ENCODE peak calls at places on chromosome 2, in five cellular contexts. One of them, this sample, is unnamed. For H3K4me1 and H3K9me3, the result is how much of the 10 kb centered on the place peaks cover.

GRCh38 chr2:181916726-181917377 is 25.3 kb downstream of the ITPRID2 start:
- DNase-seq in stomach: no peak
- DNase-seq in A549: no peak
- DNase-seq in neural progenitor cell: no peak
- DNase-seq in breast epithelium: no peak
- DNase-seq in this sample: no peak

GRCh38 chr2:158761626-158762025 is 33.5 kb upstream of the DAPL1 start:
- DNase-seq in neural progenitor cell: no peak
- DNase-seq in A549: no peak
- DNase-seq in breast epithelium: peak
- DNase-seq in stomach: no peak
- DNase-seq in this sample: no peak

GRCh38 chr2:128091691-128092050 is 671 bp downstream of the UGGT1 start:
- DNase-seq in neural progenitor cell: no peak
- DNase-seq in A549: no peak
- DNase-seq in breast epithelium: no peak
- DNase-seq in stomach: no peak
- DNase-seq in this sample: no peak

GRCh38 chr2:236748801-236749200 is 179.2 kb downstream of the ACKR3 start:
- DNase-seq in A549: no peak
- DNase-seq in stomach: peak
- DNase-seq in breast epithelium: no peak
- DNase-seq in neural progenitor cell: peak
- DNase-seq in this sample: no peak

GRCh38 chr2:29844713-29845320 is 76.6 kb downstream of the ALK start:
- DNase-seq in neural progenitor cell: no peak
- DNase-seq in stomach: no peak
- DNase-seq in A549: no peak
- DNase-seq in breast epithelium: no peak
- DNase-seq in this sample: no peak

GRCh38 chr2:70045932-70046331 is 41.3 kb upstream of the PCBP1 start:
- DNase-seq in A549: no peak
- DNase-seq in stomach: no peak
- DNase-seq in neural progenitor cell: no peak
- DNase-seq in breast epithelium: no peak
- DNase-seq in this sample: no peak

GRCh38 chr2:235723371-235723770 is 229.5 kb downstream of the AGAP1 start:
- DNase-seq in neural progenitor cell: no peak
- DNase-seq in stomach: no peak
- DNase-seq in A549: no peak
- DNase-seq in breast epithelium: no peak
- DNase-seq in this sample: no peak

GRCh38 chr2:157866202-157866601 is 9.9 kb downstream of the ACVR1 start:
- DNase-seq in A549: no peak
- DNase-seq in stomach: no peak
- DNase-seq in breast epithelium: no peak
- DNase-seq in neural progenitor cell: peak
- DNase-seq in this sample: no peak

GRCh38 chr2:214713080-214713830 is 96.2 kb downstream of the BARD1 start:
- DNase-seq in breast epithelium: no peak
- DNase-seq in neural progenitor cell: no peak
- DNase-seq in stomach: no peak
- DNase-seq in A549: no peak
- DNase-seq in this sample: no peak

GRCh38 chr2:66561645-66562336 is 126.9 kb downstream of the MEIS1 start:
- DNase-seq in neural progenitor cell: peak
- DNase-seq in stomach: no peak
- DNase-seq in A549: no peak
- DNase-seq in breast epithelium: no peak
- DNase-seq in this sample: no peak

GRCh38 chr2:217788669-217789002 is 214.2 kb downstream of the TNS1 start:
- DNase-seq in A549: no peak
- DNase-seq in neural progenitor cell: no peak
- DNase-seq in breast epithelium: no peak
- DNase-seq in stomach: no peak
- DNase-seq in this sample: no peak

GRCh38 chr2:217789736-217790181 is 213.0 kb downstream of the TNS1 start:
- DNase-seq in neural progenitor cell: no peak
- DNase-seq in stomach: peak
- DNase-seq in breast epithelium: no peak
- DNase-seq in A549: no peak
- DNase-seq in this sample: no peak

GRCh38 chr2:217790195-217790594 is 212.6 kb downstream of the TNS1 start:
- DNase-seq in A549: no peak
- DNase-seq in stomach: no peak
- DNase-seq in breast epithelium: no peak
- DNase-seq in neural progenitor cell: no peak
- DNase-seq in this sample: no peak

GRCh38 chr2:217790681-217791392 is 212.0 kb downstream of the TNS1 start:
- DNase-seq in neural progenitor cell: no peak
- DNase-seq in stomach: peak
- DNase-seq in breast epithelium: no peak
- DNase-seq in A549: no peak
- DNase-seq in this sample: no peak

DNA sequence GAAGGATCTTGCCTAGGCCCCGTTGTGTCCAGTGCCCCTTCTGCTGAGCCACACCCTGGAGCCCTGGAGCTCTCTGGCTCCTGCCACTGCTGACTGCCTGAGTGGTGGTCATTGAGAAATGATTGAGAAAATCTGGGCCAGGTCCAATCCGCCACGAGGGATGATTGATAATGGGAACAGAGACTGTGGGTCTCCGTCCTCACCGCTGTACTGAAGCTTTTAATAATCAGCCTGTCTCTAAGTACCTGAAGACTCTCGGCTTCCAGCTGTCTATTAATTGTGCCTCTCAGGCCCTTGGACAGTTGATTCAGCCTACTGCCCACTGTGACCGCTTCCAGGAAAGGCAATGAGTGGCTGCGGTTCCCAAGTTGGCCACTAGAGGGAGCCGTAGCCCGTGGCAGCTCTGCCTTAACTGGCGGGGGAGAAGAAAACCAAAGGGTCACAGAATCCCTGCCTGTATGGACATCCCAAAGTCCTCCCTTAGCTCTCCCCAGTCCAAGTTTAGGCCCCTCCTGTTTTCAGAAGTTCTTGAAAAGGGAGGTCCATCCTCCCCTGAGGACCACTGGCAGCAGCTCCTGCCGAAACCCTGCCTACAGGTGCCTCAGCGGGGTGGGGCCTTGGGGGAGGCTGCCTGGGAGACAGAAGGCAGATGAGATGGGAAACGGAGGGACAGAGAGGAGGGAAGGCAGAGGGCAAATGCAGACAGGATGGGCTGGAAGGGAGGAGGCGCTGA is 213.6 kb downstream of the TNS1 start:
- DNase-seq in A549: peak
- DNase-seq in breast epithelium: peak
- DNase-seq in stomach: peak
- DNase-seq in neural progenitor cell: peak
- DNase-seq in this sample: peak
- H3K27ac ChIP-seq in A549: no peak
- H3K27ac ChIP-seq in breast epithelium: peak
- H3K27ac ChIP-seq in stomach: peak
- H3K27ac ChIP-seq in neural progenitor cell: no peak
- H3K27ac ChIP-seq in this sample: peak

GRCh38 chr2:226771067-226771466 is 28.6 kb downstream of the IRS1 start:
- DNase-seq in stomach: no peak
- DNase-seq in breast epithelium: no peak
- DNase-seq in A549: peak
- DNase-seq in neural progenitor cell: no peak
- DNase-seq in this sample: no peak
- H3K4me1 ChIP-seq in stomach: under half
- H3K4me1 ChIP-seq in breast epithelium: under half
- H3K4me1 ChIP-seq in A549: under half
- H3K4me1 ChIP-seq in neural progenitor cell: under half
- H3K4me1 ChIP-seq in this sample: under half

GRCh38 chr2:125227843-125228392 is 1202.8 kb downstream of the CNTNAP5 start:
- DNase-seq in A549: no peak
- DNase-seq in stomach: no peak
- DNase-seq in neural progenitor cell: no peak
- DNase-seq in breast epithelium: no peak
- DNase-seq in this sample: no peak

GRCh38 chr2:125224188-125224587 is 1199.1 kb downstream of the CNTNAP5 start:
- DNase-seq in breast epithelium: no peak
- DNase-seq in stomach: no peak
- DNase-seq in A549: no peak
- DNase-seq in neural progenitor cell: no peak
- DNase-seq in this sample: no peak

DNA sequence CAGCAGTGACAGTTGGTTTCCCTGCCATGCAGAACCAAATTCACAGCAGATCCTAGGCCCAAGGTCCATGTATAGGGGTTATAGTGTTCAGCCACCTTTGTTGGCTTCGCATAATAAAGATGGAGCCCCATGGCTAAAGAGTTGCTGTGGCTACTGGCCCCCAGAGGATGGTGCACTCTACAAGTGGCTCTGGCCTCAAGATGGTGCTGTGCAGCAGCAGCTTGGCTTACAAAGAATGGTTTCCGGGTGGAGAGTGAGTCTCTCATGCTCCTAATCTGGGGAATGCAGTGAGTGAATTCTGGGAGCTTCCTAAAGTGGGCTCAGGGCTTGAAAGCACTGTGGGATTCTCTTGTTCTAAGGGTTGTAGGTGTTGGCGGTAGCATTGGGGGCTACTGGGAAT is 1199.7 kb downstream of the CNTNAP5 start:
- DNase-seq in neural progenitor cell: peak
- DNase-seq in A549: peak
- DNase-seq in stomach: no peak
- DNase-seq in breast epithelium: no peak
- DNase-seq in this sample: no peak
- H3K9me3 ChIP-seq in neural progenitor cell: under half
- H3K9me3 ChIP-seq in A549: under half
- H3K9me3 ChIP-seq in stomach: under half
- H3K9me3 ChIP-seq in breast epithelium: under half
- H3K9me3 ChIP-seq in this sample: under half

GRCh38 chr2:120289221-120289906 is 36.7 kb downstream of the RALB start:
- DNase-seq in breast epithelium: no peak
- DNase-seq in stomach: no peak
- DNase-seq in neural progenitor cell: no peak
- DNase-seq in A549: no peak
- DNase-seq in this sample: no peak

GRCh38 chr2:120290737-120291136 is 38.1 kb downstream of the RALB start:
- DNase-seq in neural progenitor cell: no peak
- DNase-seq in stomach: no peak
- DNase-seq in breast epithelium: no peak
- DNase-seq in A549: no peak
- DNase-seq in this sample: no peak

GRCh38 chr2:120293991-120294329 is 41.3 kb downstream of the RALB start:
- DNase-seq in A549: no peak
- DNase-seq in breast epithelium: no peak
- DNase-seq in neural progenitor cell: no peak
- DNase-seq in stomach: no peak
- DNase-seq in this sample: no peak

GRCh38 chr2:120291464-120292311 is 39.0 kb downstream of the RALB start:
- DNase-seq in breast epithelium: peak
- DNase-seq in A549: no peak
- DNase-seq in stomach: no peak
- DNase-seq in neural progenitor cell: no peak
- DNase-seq in this sample: no peak

GRCh38 chr2:120293123-120293990 is 40.7 kb downstream of the RALB start:
- DNase-seq in A549: no peak
- DNase-seq in neural progenitor cell: no peak
- DNase-seq in breast epithelium: no peak
- DNase-seq in stomach: no peak
- DNase-seq in this sample: no peak
- H3K27ac ChIP-seq in A549: no peak
- H3K27ac ChIP-seq in neural progenitor cell: no peak
- H3K27ac ChIP-seq in breast epithelium: no peak
- H3K27ac ChIP-seq in stomach: no peak
- H3K27ac ChIP-seq in this sample: no peak